ENCODE peak calls at places on chromosomes 12 and 14, in four cellular contexts. One of them, this sample, is unnamed.

GRCh38 chr12:4899361-4899760 is 10.3 kb upstream of the KCNA1 start:
- DNase-seq in mesothelial cell of epicardium: no peak
- DNase-seq in NCI-H2081: peak; percentile 46
- DNase-seq in activated CD4-positive, alpha-beta T cell treated with anti-CD3 and anti-CD28 coated beads, Interleukin-2, amount 50 U/mL, for 4 hours: no peak
- DNase-seq in this sample: no peak

GRCh38 chr12:121581681-121582439 is 1.0 kb upstream of the KDM2B start:
- DNase-seq in activated CD4-positive, alpha-beta T cell treated with anti-CD3 and anti-CD28 coated beads, Interleukin-2, amount 50 U/mL, for 4 hours: no peak
- DNase-seq in mesothelial cell of epicardium: no peak
- DNase-seq in NCI-H2081: peak; percentile 36
- DNase-seq in this sample: no peak

GRCh38 chr12:52797529-52797894 is 1.6 kb upstream of the KRT3 start:
- DNase-seq in activated CD4-positive, alpha-beta T cell treated with anti-CD3 and anti-CD28 coated beads, Interleukin-2, amount 50 U/mL, for 4 hours: no peak
- DNase-seq in NCI-H2081: no peak
- DNase-seq in mesothelial cell of epicardium: no peak
- DNase-seq in this sample: no peak

GRCh38 chr12:57240926-57241555 is 9.9 kb downstream of the STAC3 start:
- DNase-seq in mesothelial cell of epicardium: no peak
- DNase-seq in activated CD4-positive, alpha-beta T cell treated with anti-CD3 and anti-CD28 coated beads, Interleukin-2, amount 50 U/mL, for 4 hours: no peak
- DNase-seq in NCI-H2081: no peak
- DNase-seq in this sample: no peak

GRCh38 chr12:6551496-6552139 is 4.2 kb downstream of the IFFO1 start:
- DNase-seq in activated CD4-positive, alpha-beta T cell treated with anti-CD3 and anti-CD28 coated beads, Interleukin-2, amount 50 U/mL, for 4 hours: no peak
- DNase-seq in mesothelial cell of epicardium: no peak
- DNase-seq in NCI-H2081: no peak
- DNase-seq in this sample: no peak

GRCh38 chr14:103091041-103091882 is 3.3 kb upstream of the EXOC3L4 start:
- DNase-seq in NCI-H2081: peak; percentile 48
- DNase-seq in mesothelial cell of epicardium: no peak
- DNase-seq in activated CD4-positive, alpha-beta T cell treated with anti-CD3 and anti-CD28 coated beads, Interleukin-2, amount 50 U/mL, for 4 hours: peak; percentile 73
- DNase-seq in this sample: no peak

GRCh38 chr12:19739195-19739776 is 300.0 kb downstream of the AEBP2 start:
- DNase-seq in activated CD4-positive, alpha-beta T cell treated with anti-CD3 and anti-CD28 coated beads, Interleukin-2, amount 50 U/mL, for 4 hours: no peak
- DNase-seq in mesothelial cell of epicardium: no peak
- DNase-seq in NCI-H2081: peak; percentile 50
- DNase-seq in this sample: peak; percentile 55

GRCh38 chr12:83128529-83128928 is 441.8 kb downstream of the TMTC2 start:
- DNase-seq in NCI-H2081: no peak
- DNase-seq in activated CD4-positive, alpha-beta T cell treated with anti-CD3 and anti-CD28 coated beads, Interleukin-2, amount 50 U/mL, for 4 hours: no peak
- DNase-seq in mesothelial cell of epicardium: no peak
- DNase-seq in this sample: no peak

GRCh38 chr14:92472860-92473259 is 40.7 kb upstream of the RIN3 start:
- DNase-seq in mesothelial cell of epicardium: no peak
- DNase-seq in NCI-H2081: no peak
- DNase-seq in activated CD4-positive, alpha-beta T cell treated with anti-CD3 and anti-CD28 coated beads, Interleukin-2, amount 50 U/mL, for 4 hours: no peak
- DNase-seq in this sample: no peak

This sample was measured in NCI-H1105.